ENCODE peak calls at places on chromosomes 16 and 17, in nine cellular contexts. G is progenitor cell of endocrine pancreas; L is ELR; O is endothelial cell; R is AG10803; K is stimulated activated CD4-positive, alpha-beta T cell treated with anti-CD3 and anti-CD28 coated beads, TNF-alpha, amount 100 ng/mL, for 48 hours; A is activated CD8-positive, alpha-beta memory T cell treated with anti-CD3 and anti-CD28 coated beads for 24 hours; D is Calu3; N is left ventricle myocardium superior. I is an unnamed sample.

GRCh38 chr16:74480150-74481029 is 59.1 kb upstream of the CLEC18B start:
- DNase-seq in G (no peak), K (no peak), A (no peak), L (peak), N (no peak), R (peak), D (peak), O (no peak), I (peak)

GRCh38 chr16:77223184-77223583 is 24.0 kb downstream of the SYCE1L start:
- DNase-seq in R (no peak), N (no peak), O (peak), L (peak), D (no peak), A (no peak), G (no peak), K (no peak), I (no peak)

GRCh38 chr17:68255151-68255550 is 7.3 kb downstream of the AMZ2 start:
- DNase-seq in A (no peak), O (no peak), L (no peak), N (no peak), D (no peak), R (no peak), K (no peak), G (no peak), I (no peak)

GRCh38 chr17:39950871-39951348 is 11.9 kb upstream of the GSDMA start:
- DNase-seq in A (no peak), K (no peak), L (no peak), N (peak), R (no peak), O (no peak), D (peak), G (no peak), I (no peak)

GRCh38 chr16:71627631-71628236 is 1.8 kb downstream of the MARVELD3 start:
- DNase-seq in R (no peak), O (no peak), L (no peak), N (no peak), A (no peak), D (no peak), K (no peak), G (no peak), I (no peak)

GRCh38 chr16:81523387-81524115 is 78.9 kb downstream of the CMIP start:
- DNase-seq in A (no peak), G (no peak), L (peak), K (no peak), O (no peak), N (no peak), D (peak), R (peak), I (peak)

GRCh38 chr16:1438229-1439057 is 5.9 kb downstream of the CCDC154 start:
- DNase-seq in L (no peak), A (no peak), D (no peak), N (no peak), K (no peak), R (no peak), O (no peak), G (no peak), I (no peak)

GRCh38 chr16:88681709-88682451 is 4.4 kb downstream of the SNAI3 start:
- DNase-seq in D (no peak), R (no peak), O (no peak), N (peak), L (peak), K (peak), G (no peak), A (peak), I (no peak)

GRCh38 chr16:87723224-87723619 is 42.6 kb downstream of the KLHDC4 start:
- DNase-seq in L (no peak), A (no peak), G (no peak), K (no peak), D (no peak), N (peak), R (peak), O (no peak), I (no peak)

GRCh38 chr17:596763-597644 is 117.6 kb downstream of the VPS53 start:
- DNase-seq in R (peak), L (peak), O (no peak), D (peak), G (no peak), K (peak), N (no peak), A (peak), I (peak)

GRCh38 chr17:51298508-51299371 is 38.4 kb downstream of the UTP18 start:
- DNase-seq in K (no peak), O (peak), N (no peak), G (no peak), L (peak), R (peak), D (peak), A (no peak), I (peak)